ENCODE peak calls at places on chromosomes 6 and 20, in four cellular contexts. A, K, Q and F are unnamed samples.

GRCh38 chr6:41284726-41285125 is 1.8 kb downstream of the TREM1 start:
- DNase-seq in A (peak), K (no peak), Q (peak), F (no peak)

GRCh38 chr6:113450061-113450465 is 407.1 kb upstream of the MARCKS start:
- DNase-seq in A (peak), K (no peak), Q (peak), F (peak)

GRCh38 chr6:139693735-139694134 is 319.3 kb upstream of the CITED2 start:
- DNase-seq in A (no peak), K (no peak), Q (no peak), F (no peak)

GRCh38 chr6:147586044-147586443 is 77.6 kb downstream of the SAMD5 start:
- DNase-seq in A (peak), K (peak), Q (no peak), F (no peak)

GRCh38 chr6:16135078-16135477 is 6.2 kb downstream of the MYLIP start:
- DNase-seq in A (no peak), K (no peak), Q (no peak), F (no peak)

GRCh38 chr6:156873654-156874380 is 96.6 kb downstream of the ARID1B start:
- DNase-seq in A (no peak), K (no peak), Q (no peak), F (no peak)

GRCh38 chr6:121592955-121593665 is 157.7 kb downstream of the GJA1 start:
- DNase-seq in A (no peak), K (no peak), Q (no peak), F (no peak)

GRCh38 chr6:37696841-37697735 is 595 bp downstream of the MDGA1 start:
- DNase-seq in A (no peak), K (no peak), Q (no peak), F (peak)

GRCh38 chr6:160461641-160462040 is 113.5 kb downstream of the SLC22A3 start:
- DNase-seq in A (peak), K (no peak), Q (peak), F (no peak)

GRCh38 chr6:144234935-144235334 is 50.2 kb upstream of the UTRN start:
- DNase-seq in A (no peak), K (no peak), Q (no peak), F (no peak)

GRCh38 chr6:42979523-42980177 is 669 bp upstream of the PEX6 start:
- DNase-seq in A (no peak), K (peak), Q (peak), F (peak)

GRCh38 chr6:152532556-152533422 is 104.4 kb downstream of the SYNE1 start:
- DNase-seq in A (no peak), K (no peak), Q (no peak), F (no peak)

GRCh38 chr6:133610271-133610840 is 278.6 kb upstream of the TCF21 start:
- DNase-seq in A (peak), K (no peak), Q (peak), F (no peak)

GRCh38 chr6:136783495-136784270 is 8.6 kb downstream of the MAP3K5 start:
- DNase-seq in A (no peak), K (peak), Q (no peak), F (no peak)

GRCh38 chr20:51220293-51220706 is 197.4 kb upstream of the KCNG1 start:
- DNase-seq in A (peak), K (peak), Q (no peak), F (peak)

GRCh38 chr6:579339-579738 is 77.6 kb downstream of the HUS1B start:
- DNase-seq in A (peak), K (no peak), Q (peak), F (no peak)

GRCh38 chr6:3001773-3002293 is 2.1 kb downstream of the NQO2 start:
- DNase-seq in A (peak), K (no peak), Q (peak), F (peak)

GRCh38 chr20:51387125-51387865 is 155.2 kb downstream of the NFATC2 start:
- DNase-seq in A (no peak), K (no peak), Q (no peak), F (no peak)

GRCh38 chr6:142693446-142693845 is 251.5 kb downstream of the HIVEP2 start:
- DNase-seq in A (peak), K (no peak), Q (peak), F (no peak)

GRCh38 chr6:69783124-69783523 is 13.7 kb downstream of the LMBRD1 start:
- DNase-seq in A (no peak), K (no peak), Q (no peak), F (no peak)

GRCh38 chr6:165049362-165049761 is 260.0 kb downstream of the C6orf118 start:
- DNase-seq in A (no peak), K (no peak), Q (no peak), F (peak)

GRCh38 chr6:133131621-133132020 is 109.5 kb upstream of the EYA4 start:
- DNase-seq in A (peak), K (no peak), Q (no peak), F (no peak)

GRCh38 chr6:135145509-135145865 is 35.6 kb upstream of the MYB start:
- DNase-seq in A (no peak), K (no peak), Q (no peak), F (no peak)

GRCh38 chr6:33620158-33620583 is 951 bp upstream of the ITPR3 start:
- DNase-seq in A (no peak), K (peak), Q (no peak), F (no peak)

GRCh38 chr20:56195946-56196345 is 52.6 kb upstream of the MC3R start:
- DNase-seq in A (no peak), K (no peak), Q (no peak), F (peak)

GRCh38 chr6:158666637-158667359 is 16.9 kb downstream of the SYTL3 start:
- DNase-seq in A (peak), K (peak), Q (no peak), F (no peak)

GRCh38 chr6:139764498-139764986 is 390.1 kb upstream of the CITED2 start:
- DNase-seq in A (peak), K (no peak), Q (peak), F (peak)

GRCh38 chr20:58706975-58707681 is 14.5 kb downstream of the NPEPL1 start:
- DNase-seq in A (no peak), K (peak), Q (no peak), F (no peak)

GRCh38 chr20:4894409-4894808 is 106.9 kb downstream of the SLC23A2 start:
- DNase-seq in A (no peak), K (no peak), Q (no peak), F (no peak)

GRCh38 chr6:2237001-2237400 is 8.4 kb downstream of the GMDS start:
- DNase-seq in A (peak), K (no peak), Q (peak), F (peak)

GRCh38 chr6:17599885-17600526 is at the start of gene FAM8A1:
- DNase-seq in A (peak), K (peak), Q (peak), F (peak)
- TF ChIP-seq CTCF in A (peak), K (peak), Q (peak), F (peak)

GRCh38 chr6:50836231-50836630 is 17.6 kb downstream of the TFAP2B start:
- DNase-seq in A (no peak), K (no peak), Q (no peak), F (no peak)

GRCh38 chr6:50831216-50831615 is 12.5 kb downstream of the TFAP2B start:
- DNase-seq in A (no peak), K (no peak), Q (no peak), F (no peak)

GRCh38 chr6:50829898-50830439 is 11.3 kb downstream of the TFAP2B start:
- DNase-seq in A (no peak), K (no peak), Q (no peak), F (no peak)

GRCh38 chr6:50834929-50835328 is 16.3 kb downstream of the TFAP2B start:
- DNase-seq in A (no peak), K (no peak), Q (no peak), F (no peak)

GRCh38 chr6:50832912-50833311 is 14.2 kb downstream of the TFAP2B start:
- DNase-seq in A (no peak), K (no peak), Q (no peak), F (no peak)
- H3K27ac ChIP-seq in A (no peak), K (no peak), Q (no peak), F (no peak)

GRCh38 chr20:14337400-14338171 is at the start of gene FLRT3:
- DNase-seq in A (peak), K (peak), Q (peak), F (peak)

GRCh38 chr20:14334306-14334930 is 3.0 kb downstream of the FLRT3 start:
- DNase-seq in A (peak), K (no peak), Q (peak), F (peak)

GRCh38 chr20:14333734-14334133 is 3.7 kb downstream of the FLRT3 start:
- DNase-seq in A (no peak), K (no peak), Q (no peak), F (no peak)

GRCh38 chr20:14335122-14335521 is 2.3 kb downstream of the FLRT3 start:
- DNase-seq in A (no peak), K (no peak), Q (no peak), F (no peak)

DNA sequence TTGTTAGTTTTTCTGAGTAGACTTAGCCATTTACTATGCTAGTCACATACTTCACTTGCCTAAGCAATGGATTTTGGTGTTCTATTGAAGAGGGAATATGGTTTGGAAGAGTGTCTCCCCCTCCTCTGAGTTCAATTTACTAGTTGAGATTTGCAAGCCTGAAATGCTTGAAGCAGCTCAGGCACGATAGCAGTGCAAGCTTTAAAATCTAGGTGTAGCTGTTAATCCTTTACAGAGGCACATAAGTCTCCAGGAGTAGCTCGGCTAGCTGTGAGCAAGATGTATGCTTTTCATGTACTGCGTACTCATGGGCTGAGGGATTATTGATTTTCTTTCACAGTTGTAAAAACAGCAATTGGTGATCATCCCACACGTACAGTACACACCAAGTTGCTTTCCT is 745 bp downstream of the FLRT3 start:
- DNase-seq in A (peak), K (no peak), Q (peak), F (peak)
- TF ChIP-seq CTCF in A (no peak), K (no peak), Q (peak), F (no peak)

GRCh38 chr6:14922306-14922705 is 323.6 kb upstream of the JARID2 start:
- DNase-seq in A (no peak), K (no peak), Q (no peak), F (no peak)
- H3K27ac ChIP-seq in A (no peak), K (no peak), Q (no peak), F (no peak)

GRCh38 chr20:64131406-64131805 is 24.0 kb upstream of the NPBWR2 start:
- DNase-seq in A (no peak), K (peak), Q (no peak), F (peak)
- TF ChIP-seq CTCF in A (peak), K (no peak), Q (peak), F (peak)

GRCh38 chr6:127483399-127484055 is 24.3 kb upstream of the KIAA0408 start:
- DNase-seq in A (no peak), K (no peak), Q (no peak), F (no peak)

GRCh38 chr6:127486934-127487333 is 27.7 kb upstream of the KIAA0408 start:
- DNase-seq in A (no peak), K (no peak), Q (no peak), F (no peak)

GRCh38 chr6:127482318-127482717 is 23.1 kb upstream of the KIAA0408 start:
- DNase-seq in A (no peak), K (no peak), Q (no peak), F (no peak)

GRCh38 chr6:127481628-127482027 is 22.4 kb upstream of the KIAA0408 start:
- DNase-seq in A (peak), K (no peak), Q (peak), F (no peak)

GRCh38 chr6:127484207-127484858 is 25.1 kb upstream of the KIAA0408 start:
- DNase-seq in A (peak), K (no peak), Q (peak), F (peak)
- H3K27ac ChIP-seq in A (no peak), K (no peak), Q (peak), F (no peak)

GRCh38 chr6:45553730-45554344 is 176.1 kb upstream of the SUPT3H start:
- DNase-seq in A (no peak), K (no peak), Q (no peak), F (no peak)

GRCh38 chr6:45545416-45545815 is 167.7 kb upstream of the SUPT3H start:
- DNase-seq in A (no peak), K (no peak), Q (no peak), F (no peak)

GRCh38 chr6:45554596-45554995 is 176.9 kb upstream of the SUPT3H start:
- DNase-seq in A (no peak), K (no peak), Q (no peak), F (no peak)

GRCh38 chr6:45543298-45544235 is 165.8 kb upstream of the SUPT3H start:
- DNase-seq in A (peak), K (no peak), Q (peak), F (no peak)

GRCh38 chr6:45548657-45549515 is 171.2 kb upstream of the SUPT3H start:
- DNase-seq in A (no peak), K (no peak), Q (no peak), F (no peak)
- TF ChIP-seq CTCF in A (no peak), K (no peak), Q (no peak), F (no peak)